ENCODE peak calls at places on chromosomes 13 and 19, in eight cellular contexts. K is heart left ventricle, Y is gastrocnemius medialis, U is tibial nerve, Q is ovary, O is IMR-90, B is uterus, H is A549. N is an unnamed sample.

GRCh38 chr13:48493851-48494250 is 39.0 kb downstream of the RCBTB2 start:
- DNase-seq in K (no peak), Y (no peak), U (no peak), Q (no peak), O (peak; percentile 12), B (no peak), H (no peak), N (no peak)

GRCh38 chr19:15479391-15480345 is at the start of gene PGLYRP2:
- DNase-seq in K (peak; percentile 17), Y (no peak), U (no peak), Q (no peak), O (no peak), B (no peak), H (peak; percentile 32), N (no peak)

GRCh38 chr13:102628559-102628958 is 31.8 kb downstream of the TPP2 start:
- DNase-seq in K (no peak), Y (no peak), U (no peak), Q (no peak), O (no peak), B (no peak), H (no peak), N (no peak)

GRCh38 chr19:9324584-9324962 is 594 bp downstream of the ZNF559 start:
- DNase-seq in K (no peak), Y (no peak), U (no peak), Q (no peak), O (no peak), B (no peak), H (no peak), N (no peak)

GRCh38 chr19:47697863-47698609 is 15.2 kb upstream of the EHD2 start:
- DNase-seq in K (peak; percentile 69), Y (peak; percentile 80), U (peak; percentile 45), Q (peak; percentile 81), O (peak; percentile 76), B (peak; percentile 83), H (peak; percentile 94), N (peak; percentile 94)

GRCh38 chr13:37288057-37288720 is 182.7 kb upstream of the CSNK1A1L start:
- DNase-seq in K (no peak), Y (no peak), U (no peak), Q (no peak), O (no peak), B (no peak), H (no peak), N (no peak)

GRCh38 chr13:99290890-99291289 is 16.3 kb downstream of the GPR183 start:
- DNase-seq in K (no peak), Y (no peak), U (no peak), Q (no peak), O (no peak), B (no peak), H (no peak), N (no peak)

GRCh38 chr19:52453324-52454094 is at the start of gene ZNF578:
- DNase-seq in K (peak; percentile 88), Y (peak; percentile 35), U (peak; percentile 43), Q (peak; percentile 79), O (peak; percentile 84), B (peak; percentile 68), H (no peak), N (peak; percentile 85)

GRCh38 chr13:49791753-49792549 is 531 bp downstream of the KPNA3 start:
- DNase-seq in K (peak; percentile 44), Y (peak; percentile 39), U (no peak), Q (peak; percentile 40), O (peak; percentile 36), B (peak; percentile 34), H (peak; percentile 29), N (peak; percentile 70)

GRCh38 chr13:21297452-21297851 is 121.0 kb downstream of the MRPL57 start:
- DNase-seq in K (no peak), Y (no peak), U (no peak), Q (no peak), O (no peak), B (no peak), H (no peak), N (no peak)

GRCh38 chr13:51148952-51149573 is 38.0 kb upstream of the C13orf42 start:
- DNase-seq in K (peak; percentile 17), Y (no peak), U (no peak), Q (peak; percentile 25), O (peak; percentile 45), B (peak; percentile 28), H (peak; percentile 40), N (no peak)

GRCh38 chr19:391726-392374 is 17.1 kb downstream of the C2CD4C start:
- DNase-seq in K (peak; percentile 3), Y (no peak), U (no peak), Q (no peak), O (no peak), B (no peak), H (no peak), N (no peak)

GRCh38 chr19:10763828-10764339 is 46.0 kb downstream of the DNM2 start:
- DNase-seq in K (no peak), Y (no peak), U (no peak), Q (no peak), O (no peak), B (no peak), H (no peak), N (no peak)

GRCh38 chr13:44438234-44438579 is 64.6 kb downstream of the SERP2 start:
- DNase-seq in K (no peak), Y (no peak), U (no peak), Q (no peak), O (no peak), B (no peak), H (no peak), N (no peak)

GRCh38 chr13:44435142-44435982 is 61.7 kb downstream of the SERP2 start:
- DNase-seq in K (peak; percentile 97), Y (peak; percentile 96), U (peak; percentile 95), Q (peak; percentile 98), O (peak; percentile 98), B (peak; percentile 99), H (peak; percentile 94), N (peak; percentile 99)

GRCh38 chr13:44437356-44438233 is 64.0 kb downstream of the SERP2 start:
- DNase-seq in K (no peak), Y (no peak), U (no peak), Q (no peak), O (peak; percentile 63), B (no peak), H (peak; percentile 49), N (no peak)

GRCh38 chr13:44434441-44435141 is 61.0 kb downstream of the SERP2 start:
- DNase-seq in K (no peak), Y (no peak), U (no peak), Q (peak; percentile 41), O (no peak), B (no peak), H (no peak), N (no peak)

GRCh38 chr13:44436589-44437337 is 63.1 kb downstream of the SERP2 start:
- DNase-seq in K (peak; percentile 96), Y (peak; percentile 94), U (peak; percentile 89), Q (peak; percentile 98), O (peak; percentile 94), B (peak; percentile 98), H (peak; percentile 90), N (peak; percentile 99)
- TF ChIP-seq POLR2A in K (peak; percentile 97), Y (peak; percentile 98), U (peak; percentile 94), Q (peak; percentile 98), O (peak; percentile 100), B (peak; percentile 98), H (peak; percentile 98), N (peak; percentile 99)

DNA sequence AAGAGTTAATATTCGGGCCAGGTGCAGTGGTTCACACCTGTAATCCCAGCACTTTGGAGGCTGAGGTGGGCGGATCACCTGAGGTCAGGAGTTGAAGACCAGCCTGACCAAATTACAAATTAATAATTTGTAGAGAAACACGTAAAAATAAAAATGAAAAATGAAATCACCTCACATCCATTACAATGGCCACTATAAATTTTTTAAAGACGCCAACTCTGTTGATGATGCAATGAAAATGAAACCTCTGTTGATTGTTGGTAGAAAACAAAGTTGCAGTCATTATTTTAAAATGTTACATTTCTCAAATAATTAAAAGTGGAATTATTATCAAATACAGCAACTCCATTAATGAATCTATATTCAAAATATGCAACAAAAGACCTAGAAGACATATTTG is 26.8 kb downstream of the ZNF100 start:
- DNase-seq in K (no peak), Y (no peak), U (no peak), Q (no peak), O (no peak), B (no peak), H (no peak), N (no peak)
- H3K9me3 ChIP-seq in K (no peaks in the 10 kb centered on the region), Y (no peaks in the 10 kb centered on the region), U (no peaks in the 10 kb centered on the region), Q (no peaks in the 10 kb centered on the region), O (peaks cover 6% of the 10 kb centered on the region), B (no peaks in the 10 kb centered on the region), H (no peaks in the 10 kb centered on the region), N (no peaks in the 10 kb centered on the region)

GRCh38 chr13:57638147-57638890 is 6.8 kb downstream of the PCDH17 start:
- DNase-seq in K (no peak), Y (no peak), U (no peak), Q (no peak), O (no peak), B (no peak), H (no peak), N (no peak)
- TF ChIP-seq CTCF in K (no peak), Y (no peak), U (no peak), Q (no peak), O (no peak), B (no peak), H (no peak), N (no peak)

GRCh38 chr13:73189766-73190165 is 131.0 kb downstream of the KLF5 start:
- DNase-seq in K (no peak), Y (no peak), U (no peak), Q (no peak), O (no peak), B (no peak), H (no peak), N (no peak)
- TF ChIP-seq POLR2A in K (no peak), Y (no peak), U (no peak), Q (no peak), O (no peak), B (no peak), H (no peak), N (no peak)

DNA sequence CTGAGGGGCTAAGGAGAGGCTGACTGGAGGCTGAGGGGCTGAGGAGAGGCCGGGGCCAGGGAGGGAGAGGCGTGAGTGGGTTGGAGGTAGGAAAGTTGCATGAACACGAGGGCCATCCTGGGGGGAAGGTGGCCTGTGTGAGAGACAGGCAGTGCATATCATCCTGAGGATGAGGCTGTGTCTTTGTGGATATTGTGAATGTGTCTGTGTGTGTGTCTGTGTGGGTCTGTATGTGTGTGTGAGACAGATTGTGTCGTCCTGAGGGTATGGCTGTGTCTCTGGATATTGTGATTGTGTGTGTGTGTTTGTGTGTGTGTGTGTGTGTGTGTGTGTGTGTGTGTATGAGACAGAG is 422 bp downstream of the ZNF71 start:
- DNase-seq in K (no peak), Y (no peak), U (no peak), Q (no peak), O (peak; percentile 9), B (no peak), H (no peak), N (no peak)
- H3K9me3 ChIP-seq in K (no peaks in the 10 kb centered on the region), Y (no peaks in the 10 kb centered on the region), U (no peaks in the 10 kb centered on the region), Q (no peaks in the 10 kb centered on the region), O (peaks cover 11% of the 10 kb centered on the region), B (peaks cover 5% of the 10 kb centered on the region), H (peaks cover 74% of the 10 kb centered on the region), N (no peaks in the 10 kb centered on the region)